ENCODE peak calls at places on chromosomes 7 and 10, in five cellular contexts. One of them, this sample, is unnamed.

GRCh38 chr7:69989551-69989950 is 391.3 kb downstream of the AUTS2 start:
- DNase-seq in GM12878: no peak
- DNase-seq in IMR-90: no peak
- DNase-seq in SK-N-SH: no peak
- DNase-seq in K562: no peak
- DNase-seq in this sample: no peak

GRCh38 chr7:106126170-106126938 is 14.2 kb upstream of the SYPL1 start:
- DNase-seq in GM12878: no peak
- DNase-seq in IMR-90: peak
- DNase-seq in SK-N-SH: no peak
- DNase-seq in K562: no peak
- DNase-seq in this sample: no peak

GRCh38 chr7:43108255-43109011 is 4.0 kb upstream of the HECW1 start:
- DNase-seq in GM12878: peak
- DNase-seq in IMR-90: peak
- DNase-seq in SK-N-SH: peak
- DNase-seq in K562: peak
- DNase-seq in this sample: peak

GRCh38 chr7:22114440-22114981 is 168.8 kb upstream of the CDCA7L start:
- DNase-seq in GM12878: no peak
- DNase-seq in IMR-90: no peak
- DNase-seq in SK-N-SH: no peak
- DNase-seq in K562: no peak
- DNase-seq in this sample: no peak

GRCh38 chr10:86655596-86655995 is 1.2 kb downstream of the OPN4 start:
- DNase-seq in GM12878: no peak
- DNase-seq in IMR-90: no peak
- DNase-seq in SK-N-SH: peak
- DNase-seq in K562: no peak
- DNase-seq in this sample: no peak

GRCh38 chr10:48632166-48632565 is 27.3 kb upstream of the ARHGAP22 start:
- DNase-seq in GM12878: no peak
- DNase-seq in IMR-90: no peak
- DNase-seq in SK-N-SH: no peak
- DNase-seq in K562: no peak
- DNase-seq in this sample: no peak

GRCh38 chr7:2629740-2630681 is 1.8 kb upstream of the TTYH3 start:
- DNase-seq in GM12878: no peak
- DNase-seq in IMR-90: peak
- DNase-seq in SK-N-SH: no peak
- DNase-seq in K562: no peak
- DNase-seq in this sample: peak

GRCh38 chr7:103887853-103888602 is 101.4 kb downstream of the RELN start:
- DNase-seq in GM12878: no peak
- DNase-seq in IMR-90: peak
- DNase-seq in SK-N-SH: no peak
- DNase-seq in K562: peak
- DNase-seq in this sample: peak

GRCh38 chr7:100894860-100895700 is 608 bp downstream of the ACHE start:
- DNase-seq in GM12878: no peak
- DNase-seq in IMR-90: no peak
- DNase-seq in SK-N-SH: peak
- DNase-seq in K562: peak
- DNase-seq in this sample: no peak

GRCh38 chr10:6299234-6299633 is 96.5 kb downstream of the PFKFB3 start:
- DNase-seq in GM12878: no peak
- DNase-seq in IMR-90: no peak
- DNase-seq in SK-N-SH: no peak
- DNase-seq in K562: no peak
- DNase-seq in this sample: peak

GRCh38 chr10:7480742-7481381 is 70.0 kb upstream of the SFMBT2 start:
- DNase-seq in GM12878: peak
- DNase-seq in IMR-90: no peak
- DNase-seq in SK-N-SH: no peak
- DNase-seq in K562: no peak
- DNase-seq in this sample: no peak

GRCh38 chr7:50788393-50788792 is 5.7 kb upstream of the GRB10 start:
- DNase-seq in GM12878: no peak
- DNase-seq in IMR-90: no peak
- DNase-seq in SK-N-SH: no peak
- DNase-seq in K562: no peak
- DNase-seq in this sample: no peak

GRCh38 chr10:43204943-43205671 is 61.8 kb downstream of the RASGEF1A start:
- DNase-seq in GM12878: peak
- DNase-seq in IMR-90: peak
- DNase-seq in SK-N-SH: peak
- DNase-seq in K562: peak
- DNase-seq in this sample: peak
- TF ChIP-seq MXI1 in GM12878: no peak
- TF ChIP-seq MXI1 in IMR-90: no peak
- TF ChIP-seq MXI1 in SK-N-SH: no peak
- TF ChIP-seq MXI1 in K562: no peak
- TF ChIP-seq MXI1 in this sample: no peak

GRCh38 chr10:17213646-17214349 is 12.3 kb upstream of the TRDMT1 start:
- DNase-seq in GM12878: no peak
- DNase-seq in IMR-90: peak
- DNase-seq in SK-N-SH: no peak
- DNase-seq in K562: no peak
- DNase-seq in this sample: no peak

GRCh38 chr10:17214486-17214885 is 13.0 kb upstream of the TRDMT1 start:
- DNase-seq in GM12878: no peak
- DNase-seq in IMR-90: no peak
- DNase-seq in SK-N-SH: no peak
- DNase-seq in K562: no peak
- DNase-seq in this sample: no peak

GRCh38 chr10:17215782-17216122 is 12.3 kb upstream of the VIM start:
- DNase-seq in GM12878: no peak
- DNase-seq in IMR-90: no peak
- DNase-seq in SK-N-SH: no peak
- DNase-seq in K562: no peak
- DNase-seq in this sample: no peak

GRCh38 chr10:17216217-17216900 is 11.7 kb upstream of the VIM start:
- DNase-seq in GM12878: peak
- DNase-seq in IMR-90: peak
- DNase-seq in SK-N-SH: no peak
- DNase-seq in K562: peak
- DNase-seq in this sample: peak

DNA sequence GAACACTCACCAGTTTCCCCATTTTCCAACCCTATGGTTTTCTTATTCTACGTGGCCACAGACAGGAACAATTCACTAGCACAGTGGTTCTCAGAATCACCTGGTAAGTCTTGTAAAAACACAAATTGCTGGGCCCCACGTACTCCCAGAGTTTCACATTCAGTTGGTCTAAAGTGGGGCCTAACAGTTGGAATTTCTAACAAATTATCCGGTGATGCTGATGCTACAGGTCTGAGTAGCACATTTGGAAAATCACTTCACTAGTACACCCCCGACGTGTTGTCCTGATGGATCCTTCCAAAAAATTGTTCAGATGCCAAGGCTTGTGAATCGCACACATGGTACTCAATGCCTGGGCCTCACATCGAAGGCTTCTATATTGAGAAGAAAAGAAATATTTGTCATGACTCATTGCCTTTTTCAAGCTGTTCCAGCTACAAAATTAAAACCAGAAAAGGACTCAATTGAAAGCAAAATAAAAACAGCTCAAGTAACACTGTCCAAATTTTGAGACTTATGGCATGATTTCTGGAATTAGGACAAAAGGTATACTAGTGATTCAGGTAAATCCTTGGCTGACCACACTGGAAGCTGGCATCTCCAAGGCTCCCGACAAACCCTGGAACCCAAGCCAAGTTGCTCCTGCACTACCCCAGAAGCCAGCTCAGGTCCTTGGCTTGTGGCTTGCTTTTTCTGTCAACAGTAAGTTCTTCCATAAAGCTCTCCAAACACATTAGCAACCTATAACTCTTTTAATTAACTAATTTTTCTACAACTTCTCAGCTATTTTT is 12.9 kb upstream of the VIM start:
- DNase-seq in GM12878: no peak
- DNase-seq in IMR-90: peak
- DNase-seq in SK-N-SH: no peak
- DNase-seq in K562: no peak
- DNase-seq in this sample: no peak
- TF ChIP-seq MXI1 in GM12878: no peak
- TF ChIP-seq MXI1 in IMR-90: no peak
- TF ChIP-seq MXI1 in SK-N-SH: no peak
- TF ChIP-seq MXI1 in K562: no peak
- TF ChIP-seq MXI1 in this sample: no peak

GRCh38 chr7:158973440-158973839 is 117.1 kb downstream of the DYNC2I1 start:
- DNase-seq in GM12878: peak
- DNase-seq in IMR-90: no peak
- DNase-seq in SK-N-SH: no peak
- DNase-seq in K562: peak
- DNase-seq in this sample: no peak
- TF ChIP-seq MXI1 in GM12878: no peak
- TF ChIP-seq MXI1 in IMR-90: no peak
- TF ChIP-seq MXI1 in SK-N-SH: no peak
- TF ChIP-seq MXI1 in K562: no peak
- TF ChIP-seq MXI1 in this sample: no peak

GRCh38 chr7:87310790-87311419 is 34.6 kb upstream of the CROT start:
- DNase-seq in GM12878: no peak
- DNase-seq in IMR-90: peak
- DNase-seq in SK-N-SH: no peak
- DNase-seq in K562: no peak
- DNase-seq in this sample: peak
- TF ChIP-seq MXI1 in GM12878: no peak
- TF ChIP-seq MXI1 in IMR-90: no peak
- TF ChIP-seq MXI1 in SK-N-SH: no peak
- TF ChIP-seq MXI1 in K562: no peak
- TF ChIP-seq MXI1 in this sample: no peak

This sample was measured in HepG2.